ENCODE peak calls at places on chromosomes 4 and X, in ten cellular contexts. One of them, this sample, is unnamed.

GRCh38 chr4:96193061-96193460 is 353.2 kb downstream of the PDHA2 start:
- DNase-seq in GM03348: no peak
- DNase-seq in GM10248: no peak
- DNase-seq in Right ventricle myocardium superior: no peak
- DNase-seq in activated CD4-positive, alpha-beta T cell treated with anti-CD3 and anti-CD28 coated beads, Interleukin-2, amount 50 U/mL, for 24 hours: no peak
- DNase-seq in NCI-H82: no peak
- DNase-seq in A549: no peak
- DNase-seq in sciatic nerve: no peak
- DNase-seq in GM04504: no peak
- DNase-seq in astrocyte of the cerebellum: no peak
- DNase-seq in this sample: no peak

GRCh38 chr4:44287505-44287904 is 161.1 kb downstream of the KCTD8 start:
- DNase-seq in GM03348: no peak
- DNase-seq in GM10248: no peak
- DNase-seq in Right ventricle myocardium superior: no peak
- DNase-seq in activated CD4-positive, alpha-beta T cell treated with anti-CD3 and anti-CD28 coated beads, Interleukin-2, amount 50 U/mL, for 24 hours: no peak
- DNase-seq in NCI-H82: no peak
- DNase-seq in A549: no peak
- DNase-seq in sciatic nerve: no peak
- DNase-seq in GM04504: no peak
- DNase-seq in astrocyte of the cerebellum: no peak
- DNase-seq in this sample: no peak

GRCh38 chrX:123959281-123960063 is 2.0 kb upstream of the STAG2 start:
- DNase-seq in GM03348: peak
- DNase-seq in GM10248: no peak
- DNase-seq in Right ventricle myocardium superior: peak
- DNase-seq in activated CD4-positive, alpha-beta T cell treated with anti-CD3 and anti-CD28 coated beads, Interleukin-2, amount 50 U/mL, for 24 hours: peak
- DNase-seq in NCI-H82: peak
- DNase-seq in A549: peak
- DNase-seq in sciatic nerve: peak
- DNase-seq in GM04504: no peak
- DNase-seq in astrocyte of the cerebellum: no peak
- DNase-seq in this sample: no peak

GRCh38 chr4:7414046-7414445 is 20.7 kb downstream of the PSAPL1 start:
- DNase-seq in GM03348: no peak
- DNase-seq in GM10248: no peak
- DNase-seq in Right ventricle myocardium superior: peak
- DNase-seq in activated CD4-positive, alpha-beta T cell treated with anti-CD3 and anti-CD28 coated beads, Interleukin-2, amount 50 U/mL, for 24 hours: no peak
- DNase-seq in NCI-H82: peak
- DNase-seq in A549: no peak
- DNase-seq in sciatic nerve: no peak
- DNase-seq in GM04504: no peak
- DNase-seq in astrocyte of the cerebellum: no peak
- DNase-seq in this sample: no peak

GRCh38 chrX:150366951-150367545 is 3.9 kb downstream of the MAMLD1 start:
- DNase-seq in GM03348: peak
- DNase-seq in GM10248: no peak
- DNase-seq in Right ventricle myocardium superior: no peak
- DNase-seq in activated CD4-positive, alpha-beta T cell treated with anti-CD3 and anti-CD28 coated beads, Interleukin-2, amount 50 U/mL, for 24 hours: no peak
- DNase-seq in NCI-H82: no peak
- DNase-seq in A549: peak
- DNase-seq in sciatic nerve: no peak
- DNase-seq in GM04504: no peak
- DNase-seq in astrocyte of the cerebellum: no peak
- DNase-seq in this sample: no peak

GRCh38 chr4:3369781-3370660 is 71.7 kb upstream of the HGFAC start:
- DNase-seq in GM03348: peak
- DNase-seq in GM10248: peak
- DNase-seq in Right ventricle myocardium superior: peak
- DNase-seq in activated CD4-positive, alpha-beta T cell treated with anti-CD3 and anti-CD28 coated beads, Interleukin-2, amount 50 U/mL, for 24 hours: no peak
- DNase-seq in NCI-H82: no peak
- DNase-seq in A549: no peak
- DNase-seq in sciatic nerve: no peak
- DNase-seq in GM04504: peak
- DNase-seq in astrocyte of the cerebellum: peak
- DNase-seq in this sample: peak

GRCh38 chrX:25154168-25154567 is 138.4 kb upstream of the ARX start:
- DNase-seq in GM03348: no peak
- DNase-seq in GM10248: no peak
- DNase-seq in Right ventricle myocardium superior: no peak
- DNase-seq in activated CD4-positive, alpha-beta T cell treated with anti-CD3 and anti-CD28 coated beads, Interleukin-2, amount 50 U/mL, for 24 hours: no peak
- DNase-seq in NCI-H82: no peak
- DNase-seq in A549: no peak
- DNase-seq in sciatic nerve: no peak
- DNase-seq in GM04504: no peak
- DNase-seq in astrocyte of the cerebellum: no peak
- DNase-seq in this sample: no peak

GRCh38 chr4:122874194-122874593 is 47.6 kb downstream of the FGF2 start:
- DNase-seq in GM03348: peak
- DNase-seq in GM10248: no peak
- DNase-seq in Right ventricle myocardium superior: no peak
- DNase-seq in activated CD4-positive, alpha-beta T cell treated with anti-CD3 and anti-CD28 coated beads, Interleukin-2, amount 50 U/mL, for 24 hours: no peak
- DNase-seq in NCI-H82: no peak
- DNase-seq in A549: no peak
- DNase-seq in sciatic nerve: no peak
- DNase-seq in GM04504: peak
- DNase-seq in astrocyte of the cerebellum: peak
- DNase-seq in this sample: peak

GRCh38 chr4:124711469-124712416 is 789 bp downstream of the ANKRD50 start:
- DNase-seq in GM03348: peak
- DNase-seq in GM10248: peak
- DNase-seq in Right ventricle myocardium superior: no peak
- DNase-seq in activated CD4-positive, alpha-beta T cell treated with anti-CD3 and anti-CD28 coated beads, Interleukin-2, amount 50 U/mL, for 24 hours: peak
- DNase-seq in NCI-H82: peak
- DNase-seq in A549: peak
- DNase-seq in sciatic nerve: no peak
- DNase-seq in GM04504: peak
- DNase-seq in astrocyte of the cerebellum: peak
- DNase-seq in this sample: peak

GRCh38 chrX:17464196-17464595 is 89.2 kb downstream of the NHS start:
- DNase-seq in GM03348: peak
- DNase-seq in GM10248: no peak
- DNase-seq in Right ventricle myocardium superior: no peak
- DNase-seq in activated CD4-positive, alpha-beta T cell treated with anti-CD3 and anti-CD28 coated beads, Interleukin-2, amount 50 U/mL, for 24 hours: no peak
- DNase-seq in NCI-H82: no peak
- DNase-seq in A549: no peak
- DNase-seq in sciatic nerve: no peak
- DNase-seq in GM04504: peak
- DNase-seq in astrocyte of the cerebellum: no peak
- DNase-seq in this sample: no peak

GRCh38 chr4:3729188-3729884 is 36.8 kb upstream of the ADRA2C start:
- DNase-seq in GM03348: peak
- DNase-seq in GM10248: no peak
- DNase-seq in Right ventricle myocardium superior: no peak
- DNase-seq in activated CD4-positive, alpha-beta T cell treated with anti-CD3 and anti-CD28 coated beads, Interleukin-2, amount 50 U/mL, for 24 hours: no peak
- DNase-seq in NCI-H82: no peak
- DNase-seq in A549: no peak
- DNase-seq in sciatic nerve: no peak
- DNase-seq in GM04504: peak
- DNase-seq in astrocyte of the cerebellum: no peak
- DNase-seq in this sample: peak

GRCh38 chrX:9102956-9103355 is 69.0 kb upstream of the FAM9B start:
- DNase-seq in GM03348: no peak
- DNase-seq in GM10248: no peak
- DNase-seq in Right ventricle myocardium superior: no peak
- DNase-seq in activated CD4-positive, alpha-beta T cell treated with anti-CD3 and anti-CD28 coated beads, Interleukin-2, amount 50 U/mL, for 24 hours: no peak
- DNase-seq in NCI-H82: no peak
- DNase-seq in A549: no peak
- DNase-seq in sciatic nerve: no peak
- DNase-seq in GM04504: no peak
- DNase-seq in astrocyte of the cerebellum: no peak
- DNase-seq in this sample: peak

GRCh38 chr4:41530741-41531140 is 7.2 kb upstream of the LIMCH1 start:
- DNase-seq in GM03348: no peak
- DNase-seq in GM10248: no peak
- DNase-seq in Right ventricle myocardium superior: no peak
- DNase-seq in activated CD4-positive, alpha-beta T cell treated with anti-CD3 and anti-CD28 coated beads, Interleukin-2, amount 50 U/mL, for 24 hours: no peak
- DNase-seq in NCI-H82: no peak
- DNase-seq in A549: no peak
- DNase-seq in sciatic nerve: no peak
- DNase-seq in GM04504: no peak
- DNase-seq in astrocyte of the cerebellum: no peak
- DNase-seq in this sample: no peak

GRCh38 chr4:105966046-105966445 is 70.8 kb downstream of the NPNT start:
- DNase-seq in GM03348: peak
- DNase-seq in GM10248: no peak
- DNase-seq in Right ventricle myocardium superior: no peak
- DNase-seq in activated CD4-positive, alpha-beta T cell treated with anti-CD3 and anti-CD28 coated beads, Interleukin-2, amount 50 U/mL, for 24 hours: no peak
- DNase-seq in NCI-H82: no peak
- DNase-seq in A549: no peak
- DNase-seq in sciatic nerve: no peak
- DNase-seq in GM04504: peak
- DNase-seq in astrocyte of the cerebellum: peak
- DNase-seq in this sample: peak

GRCh38 chr4:2256781-2257191 is 5.1 kb downstream of the MXD4 start:
- DNase-seq in GM03348: no peak
- DNase-seq in GM10248: no peak
- DNase-seq in Right ventricle myocardium superior: peak
- DNase-seq in activated CD4-positive, alpha-beta T cell treated with anti-CD3 and anti-CD28 coated beads, Interleukin-2, amount 50 U/mL, for 24 hours: no peak
- DNase-seq in NCI-H82: no peak
- DNase-seq in A549: no peak
- DNase-seq in sciatic nerve: peak
- DNase-seq in GM04504: no peak
- DNase-seq in astrocyte of the cerebellum: no peak
- DNase-seq in this sample: no peak

GRCh38 chr4:40515398-40516293 is 114.0 kb downstream of the RBM47 start:
- DNase-seq in GM03348: peak
- DNase-seq in GM10248: peak
- DNase-seq in Right ventricle myocardium superior: peak
- DNase-seq in activated CD4-positive, alpha-beta T cell treated with anti-CD3 and anti-CD28 coated beads, Interleukin-2, amount 50 U/mL, for 24 hours: no peak
- DNase-seq in NCI-H82: no peak
- DNase-seq in A549: peak
- DNase-seq in sciatic nerve: no peak
- DNase-seq in GM04504: no peak
- DNase-seq in astrocyte of the cerebellum: no peak
- DNase-seq in this sample: no peak

GRCh38 chr4:8351931-8352367 is 82.4 kb downstream of the HTRA3 start:
- DNase-seq in GM03348: peak
- DNase-seq in GM10248: no peak
- DNase-seq in Right ventricle myocardium superior: peak
- DNase-seq in activated CD4-positive, alpha-beta T cell treated with anti-CD3 and anti-CD28 coated beads, Interleukin-2, amount 50 U/mL, for 24 hours: no peak
- DNase-seq in NCI-H82: no peak
- DNase-seq in A549: no peak
- DNase-seq in sciatic nerve: peak
- DNase-seq in GM04504: no peak
- DNase-seq in astrocyte of the cerebellum: no peak
- DNase-seq in this sample: no peak

GRCh38 chrX:16838202-16839066 is 31.7 kb downstream of the RBBP7 start:
- DNase-seq in GM03348: peak
- DNase-seq in GM10248: no peak
- DNase-seq in Right ventricle myocardium superior: no peak
- DNase-seq in activated CD4-positive, alpha-beta T cell treated with anti-CD3 and anti-CD28 coated beads, Interleukin-2, amount 50 U/mL, for 24 hours: no peak
- DNase-seq in NCI-H82: peak
- DNase-seq in A549: no peak
- DNase-seq in sciatic nerve: no peak
- DNase-seq in GM04504: peak
- DNase-seq in astrocyte of the cerebellum: peak
- DNase-seq in this sample: peak

GRCh38 chrX:29662759-29663503 is 552.4 kb upstream of the MAGEB2 start:
- DNase-seq in GM03348: peak
- DNase-seq in GM10248: no peak
- DNase-seq in Right ventricle myocardium superior: no peak
- DNase-seq in activated CD4-positive, alpha-beta T cell treated with anti-CD3 and anti-CD28 coated beads, Interleukin-2, amount 50 U/mL, for 24 hours: no peak
- DNase-seq in NCI-H82: no peak
- DNase-seq in A549: peak
- DNase-seq in sciatic nerve: no peak
- DNase-seq in GM04504: peak
- DNase-seq in astrocyte of the cerebellum: peak
- DNase-seq in this sample: peak

GRCh38 chrX:138006176-138006575 is 440.2 kb downstream of the ZIC3 start:
- DNase-seq in GM03348: no peak
- DNase-seq in GM10248: no peak
- DNase-seq in Right ventricle myocardium superior: no peak
- DNase-seq in activated CD4-positive, alpha-beta T cell treated with anti-CD3 and anti-CD28 coated beads, Interleukin-2, amount 50 U/mL, for 24 hours: no peak
- DNase-seq in NCI-H82: no peak
- DNase-seq in A549: no peak
- DNase-seq in sciatic nerve: no peak
- DNase-seq in GM04504: no peak
- DNase-seq in astrocyte of the cerebellum: no peak
- DNase-seq in this sample: no peak

GRCh38 chr4:37737456-37737855 is 51.3 kb upstream of the RELL1 start:
- DNase-seq in GM03348: peak
- DNase-seq in GM10248: no peak
- DNase-seq in Right ventricle myocardium superior: no peak
- DNase-seq in activated CD4-positive, alpha-beta T cell treated with anti-CD3 and anti-CD28 coated beads, Interleukin-2, amount 50 U/mL, for 24 hours: no peak
- DNase-seq in NCI-H82: no peak
- DNase-seq in A549: no peak
- DNase-seq in sciatic nerve: no peak
- DNase-seq in GM04504: peak
- DNase-seq in astrocyte of the cerebellum: no peak
- DNase-seq in this sample: no peak

GRCh38 chrX:72304877-72305276 is 837 bp downstream of the CITED1 start:
- DNase-seq in GM03348: no peak
- DNase-seq in GM10248: no peak
- DNase-seq in Right ventricle myocardium superior: no peak
- DNase-seq in activated CD4-positive, alpha-beta T cell treated with anti-CD3 and anti-CD28 coated beads, Interleukin-2, amount 50 U/mL, for 24 hours: no peak
- DNase-seq in NCI-H82: no peak
- DNase-seq in A549: no peak
- DNase-seq in sciatic nerve: no peak
- DNase-seq in GM04504: no peak
- DNase-seq in astrocyte of the cerebellum: no peak
- DNase-seq in this sample: no peak

GRCh38 chr4:107258359-107258758 is 222.2 kb upstream of the DKK2 start:
- DNase-seq in GM03348: peak
- DNase-seq in GM10248: no peak
- DNase-seq in Right ventricle myocardium superior: no peak
- DNase-seq in activated CD4-positive, alpha-beta T cell treated with anti-CD3 and anti-CD28 coated beads, Interleukin-2, amount 50 U/mL, for 24 hours: no peak
- DNase-seq in NCI-H82: no peak
- DNase-seq in A549: no peak
- DNase-seq in sciatic nerve: no peak
- DNase-seq in GM04504: peak
- DNase-seq in astrocyte of the cerebellum: peak
- DNase-seq in this sample: no peak

GRCh38 chr4:153215976-153216375 is 11.7 kb downstream of the TRIM2 start:
- DNase-seq in GM03348: no peak
- DNase-seq in GM10248: no peak
- DNase-seq in Right ventricle myocardium superior: no peak
- DNase-seq in activated CD4-positive, alpha-beta T cell treated with anti-CD3 and anti-CD28 coated beads, Interleukin-2, amount 50 U/mL, for 24 hours: no peak
- DNase-seq in NCI-H82: no peak
- DNase-seq in A549: no peak
- DNase-seq in sciatic nerve: no peak
- DNase-seq in GM04504: no peak
- DNase-seq in astrocyte of the cerebellum: no peak
- DNase-seq in this sample: peak